ENCODE peak calls at places on chromosomes 13 and 19, in ten cellular contexts. One of them, this sample, is unnamed.
A peak's percentile ranks its signal among the peaks of the same experiment; 100 is the strongest.

GRCh38 chr19:5074830-5075394 is 106.0 kb downstream of the KDM4B start:
- DNase-seq in SJSA1: no peak
- DNase-seq in activated effector memory CD4-positive, alpha-beta T cell treated with anti-CD3 and anti-CD28 coated beads, Interleukin-2, amount 50 U/mL, for 16 hours: no peak
- DNase-seq in uterus: no peak
- DNase-seq in IMR-90: no peak
- DNase-seq in thoracic aorta: no peak
- DNase-seq in head of caudate nucleus: no peak
- DNase-seq in Kasumi-1: no peak
- DNase-seq in T-helper 1 cell: no peak
- DNase-seq in stimulated activated naive CD8-positive, alpha-beta T cell treated with anti-CD3 and anti-CD28 coated beads, Interleukin-15, Interleukin-2, amounts not matched to agents 100 U/mL and 50 U/mL, for 24 hours: no peak
- DNase-seq in this sample: no peak

GRCh38 chr19:52070496-52070895 is 21.9 kb upstream of the ZNF432 start:
- DNase-seq in head of caudate nucleus: no peak
- DNase-seq in uterus: no peak
- DNase-seq in thoracic aorta: no peak
- DNase-seq in activated effector memory CD4-positive, alpha-beta T cell treated with anti-CD3 and anti-CD28 coated beads, Interleukin-2, amount 50 U/mL, for 16 hours: no peak
- DNase-seq in stimulated activated naive CD8-positive, alpha-beta T cell treated with anti-CD3 and anti-CD28 coated beads, Interleukin-15, Interleukin-2, amounts not matched to agents 100 U/mL and 50 U/mL, for 24 hours: no peak
- DNase-seq in IMR-90: peak; percentile 44
- DNase-seq in Kasumi-1: no peak
- DNase-seq in T-helper 1 cell: no peak
- DNase-seq in SJSA1: no peak
- DNase-seq in this sample: no peak

GRCh38 chr13:20719783-20720182 is 16.3 kb downstream of the IL17D start:
- DNase-seq in SJSA1: no peak
- DNase-seq in head of caudate nucleus: no peak
- DNase-seq in Kasumi-1: no peak
- DNase-seq in activated effector memory CD4-positive, alpha-beta T cell treated with anti-CD3 and anti-CD28 coated beads, Interleukin-2, amount 50 U/mL, for 16 hours: no peak
- DNase-seq in uterus: no peak
- DNase-seq in T-helper 1 cell: no peak
- DNase-seq in thoracic aorta: no peak
- DNase-seq in IMR-90: no peak
- DNase-seq in stimulated activated naive CD8-positive, alpha-beta T cell treated with anti-CD3 and anti-CD28 coated beads, Interleukin-15, Interleukin-2, amounts not matched to agents 100 U/mL and 50 U/mL, for 24 hours: no peak
- DNase-seq in this sample: no peak

GRCh38 chr19:34141036-34141435 is 31.3 kb upstream of the LSM14A start:
- DNase-seq in uterus: no peak
- DNase-seq in Kasumi-1: no peak
- DNase-seq in SJSA1: no peak
- DNase-seq in head of caudate nucleus: no peak
- DNase-seq in stimulated activated naive CD8-positive, alpha-beta T cell treated with anti-CD3 and anti-CD28 coated beads, Interleukin-15, Interleukin-2, amounts not matched to agents 100 U/mL and 50 U/mL, for 24 hours: no peak
- DNase-seq in T-helper 1 cell: no peak
- DNase-seq in thoracic aorta: no peak
- DNase-seq in IMR-90: no peak
- DNase-seq in activated effector memory CD4-positive, alpha-beta T cell treated with anti-CD3 and anti-CD28 coated beads, Interleukin-2, amount 50 U/mL, for 16 hours: no peak
- DNase-seq in this sample: no peak

GRCh38 chr13:19171563-19171962 is 10.1 kb downstream of the TUBA3C start:
- DNase-seq in thoracic aorta: no peak
- DNase-seq in uterus: no peak
- DNase-seq in Kasumi-1: no peak
- DNase-seq in stimulated activated naive CD8-positive, alpha-beta T cell treated with anti-CD3 and anti-CD28 coated beads, Interleukin-15, Interleukin-2, amounts not matched to agents 100 U/mL and 50 U/mL, for 24 hours: no peak
- DNase-seq in SJSA1: no peak
- DNase-seq in IMR-90: no peak
- DNase-seq in head of caudate nucleus: no peak
- DNase-seq in activated effector memory CD4-positive, alpha-beta T cell treated with anti-CD3 and anti-CD28 coated beads, Interleukin-2, amount 50 U/mL, for 16 hours: no peak
- DNase-seq in T-helper 1 cell: no peak
- DNase-seq in this sample: no peak

GRCh38 chr13:101327844-101328243 is 88.5 kb downstream of the NALCN start:
- DNase-seq in thoracic aorta: no peak
- DNase-seq in stimulated activated naive CD8-positive, alpha-beta T cell treated with anti-CD3 and anti-CD28 coated beads, Interleukin-15, Interleukin-2, amounts not matched to agents 100 U/mL and 50 U/mL, for 24 hours: no peak
- DNase-seq in uterus: no peak
- DNase-seq in activated effector memory CD4-positive, alpha-beta T cell treated with anti-CD3 and anti-CD28 coated beads, Interleukin-2, amount 50 U/mL, for 16 hours: no peak
- DNase-seq in SJSA1: no peak
- DNase-seq in T-helper 1 cell: no peak
- DNase-seq in head of caudate nucleus: no peak
- DNase-seq in IMR-90: peak; percentile 2
- DNase-seq in Kasumi-1: no peak
- DNase-seq in this sample: no peak

GRCh38 chr19:34556500-34556899 is 74.9 kb downstream of the WTIP start:
- DNase-seq in uterus: no peak
- DNase-seq in head of caudate nucleus: peak; percentile 10
- DNase-seq in thoracic aorta: no peak
- DNase-seq in stimulated activated naive CD8-positive, alpha-beta T cell treated with anti-CD3 and anti-CD28 coated beads, Interleukin-15, Interleukin-2, amounts not matched to agents 100 U/mL and 50 U/mL, for 24 hours: peak; percentile 19
- DNase-seq in IMR-90: no peak
- DNase-seq in T-helper 1 cell: no peak
- DNase-seq in SJSA1: no peak
- DNase-seq in Kasumi-1: no peak
- DNase-seq in activated effector memory CD4-positive, alpha-beta T cell treated with anti-CD3 and anti-CD28 coated beads, Interleukin-2, amount 50 U/mL, for 16 hours: no peak
- DNase-seq in this sample: no peak

GRCh38 chr13:79722885-79723445 is 242.0 kb downstream of the NDFIP2 start:
- DNase-seq in SJSA1: no peak
- DNase-seq in stimulated activated naive CD8-positive, alpha-beta T cell treated with anti-CD3 and anti-CD28 coated beads, Interleukin-15, Interleukin-2, amounts not matched to agents 100 U/mL and 50 U/mL, for 24 hours: no peak
- DNase-seq in uterus: no peak
- DNase-seq in thoracic aorta: no peak
- DNase-seq in IMR-90: no peak
- DNase-seq in head of caudate nucleus: peak; percentile 5
- DNase-seq in T-helper 1 cell: no peak
- DNase-seq in activated effector memory CD4-positive, alpha-beta T cell treated with anti-CD3 and anti-CD28 coated beads, Interleukin-2, amount 50 U/mL, for 16 hours: no peak
- DNase-seq in Kasumi-1: no peak
- DNase-seq in this sample: no peak

GRCh38 chr13:109704771-109705628 is 81.4 kb downstream of the IRS2 start:
- DNase-seq in SJSA1: no peak
- DNase-seq in IMR-90: no peak
- DNase-seq in activated effector memory CD4-positive, alpha-beta T cell treated with anti-CD3 and anti-CD28 coated beads, Interleukin-2, amount 50 U/mL, for 16 hours: no peak
- DNase-seq in thoracic aorta: no peak
- DNase-seq in uterus: no peak
- DNase-seq in Kasumi-1: peak; percentile 91
- DNase-seq in stimulated activated naive CD8-positive, alpha-beta T cell treated with anti-CD3 and anti-CD28 coated beads, Interleukin-15, Interleukin-2, amounts not matched to agents 100 U/mL and 50 U/mL, for 24 hours: no peak
- DNase-seq in head of caudate nucleus: peak; percentile 53
- DNase-seq in T-helper 1 cell: no peak
- DNase-seq in this sample: no peak

GRCh38 chr13:42968906-42969305 is 23.1 kb downstream of the EPSTI1 start:
- DNase-seq in head of caudate nucleus: no peak
- DNase-seq in uterus: no peak
- DNase-seq in stimulated activated naive CD8-positive, alpha-beta T cell treated with anti-CD3 and anti-CD28 coated beads, Interleukin-15, Interleukin-2, amounts not matched to agents 100 U/mL and 50 U/mL, for 24 hours: no peak
- DNase-seq in IMR-90: no peak
- DNase-seq in thoracic aorta: no peak
- DNase-seq in activated effector memory CD4-positive, alpha-beta T cell treated with anti-CD3 and anti-CD28 coated beads, Interleukin-2, amount 50 U/mL, for 16 hours: no peak
- DNase-seq in T-helper 1 cell: no peak
- DNase-seq in Kasumi-1: no peak
- DNase-seq in SJSA1: no peak
- DNase-seq in this sample: no peak

GRCh38 chr19:33133438-33134031 is 1.6 kb downstream of the WDR88 start:
- DNase-seq in activated effector memory CD4-positive, alpha-beta T cell treated with anti-CD3 and anti-CD28 coated beads, Interleukin-2, amount 50 U/mL, for 16 hours: no peak
- DNase-seq in T-helper 1 cell: no peak
- DNase-seq in Kasumi-1: no peak
- DNase-seq in uterus: no peak
- DNase-seq in thoracic aorta: no peak
- DNase-seq in head of caudate nucleus: no peak
- DNase-seq in IMR-90: no peak
- DNase-seq in SJSA1: no peak
- DNase-seq in stimulated activated naive CD8-positive, alpha-beta T cell treated with anti-CD3 and anti-CD28 coated beads, Interleukin-15, Interleukin-2, amounts not matched to agents 100 U/mL and 50 U/mL, for 24 hours: no peak
- DNase-seq in this sample: no peak

GRCh38 chr13:44555207-44555606 is 20.9 kb downstream of the TSC22D1 start:
- DNase-seq in IMR-90: no peak
- DNase-seq in head of caudate nucleus: no peak
- DNase-seq in uterus: no peak
- DNase-seq in thoracic aorta: no peak
- DNase-seq in SJSA1: no peak
- DNase-seq in activated effector memory CD4-positive, alpha-beta T cell treated with anti-CD3 and anti-CD28 coated beads, Interleukin-2, amount 50 U/mL, for 16 hours: no peak
- DNase-seq in Kasumi-1: no peak
- DNase-seq in stimulated activated naive CD8-positive, alpha-beta T cell treated with anti-CD3 and anti-CD28 coated beads, Interleukin-15, Interleukin-2, amounts not matched to agents 100 U/mL and 50 U/mL, for 24 hours: no peak
- DNase-seq in T-helper 1 cell: no peak
- DNase-seq in this sample: no peak

GRCh38 chr19:18762125-18763023 is 28.7 kb downstream of the COMP start:
- DNase-seq in SJSA1: no peak
- DNase-seq in head of caudate nucleus: no peak
- DNase-seq in uterus: peak; percentile 65
- DNase-seq in activated effector memory CD4-positive, alpha-beta T cell treated with anti-CD3 and anti-CD28 coated beads, Interleukin-2, amount 50 U/mL, for 16 hours: no peak
- DNase-seq in thoracic aorta: no peak
- DNase-seq in stimulated activated naive CD8-positive, alpha-beta T cell treated with anti-CD3 and anti-CD28 coated beads, Interleukin-15, Interleukin-2, amounts not matched to agents 100 U/mL and 50 U/mL, for 24 hours: no peak
- DNase-seq in IMR-90: no peak
- DNase-seq in T-helper 1 cell: no peak
- DNase-seq in Kasumi-1: no peak
- DNase-seq in this sample: no peak

GRCh38 chr13:79589605-79590511 is 108.9 kb downstream of the NDFIP2 start:
- DNase-seq in thoracic aorta: no peak
- DNase-seq in stimulated activated naive CD8-positive, alpha-beta T cell treated with anti-CD3 and anti-CD28 coated beads, Interleukin-15, Interleukin-2, amounts not matched to agents 100 U/mL and 50 U/mL, for 24 hours: no peak
- DNase-seq in T-helper 1 cell: no peak
- DNase-seq in IMR-90: no peak
- DNase-seq in uterus: no peak
- DNase-seq in activated effector memory CD4-positive, alpha-beta T cell treated with anti-CD3 and anti-CD28 coated beads, Interleukin-2, amount 50 U/mL, for 16 hours: no peak
- DNase-seq in head of caudate nucleus: no peak
- DNase-seq in Kasumi-1: no peak
- DNase-seq in SJSA1: no peak
- DNase-seq in this sample: no peak

GRCh38 chr19:38815059-38816001 is 2.6 kb upstream of the LGALS4 start:
- DNase-seq in SJSA1: no peak
- DNase-seq in uterus: no peak
- DNase-seq in head of caudate nucleus: no peak
- DNase-seq in Kasumi-1: no peak
- DNase-seq in T-helper 1 cell: no peak
- DNase-seq in IMR-90: no peak
- DNase-seq in stimulated activated naive CD8-positive, alpha-beta T cell treated with anti-CD3 and anti-CD28 coated beads, Interleukin-15, Interleukin-2, amounts not matched to agents 100 U/mL and 50 U/mL, for 24 hours: no peak
- DNase-seq in activated effector memory CD4-positive, alpha-beta T cell treated with anti-CD3 and anti-CD28 coated beads, Interleukin-2, amount 50 U/mL, for 16 hours: no peak
- DNase-seq in thoracic aorta: no peak
- DNase-seq in this sample: no peak

GRCh38 chr19:55597493-55597892 is 1.8 kb downstream of the FIZ1 start:
- DNase-seq in head of caudate nucleus: no peak
- DNase-seq in IMR-90: no peak
- DNase-seq in thoracic aorta: no peak
- DNase-seq in activated effector memory CD4-positive, alpha-beta T cell treated with anti-CD3 and anti-CD28 coated beads, Interleukin-2, amount 50 U/mL, for 16 hours: no peak
- DNase-seq in uterus: peak; percentile 32
- DNase-seq in SJSA1: no peak
- DNase-seq in Kasumi-1: no peak
- DNase-seq in T-helper 1 cell: no peak
- DNase-seq in stimulated activated naive CD8-positive, alpha-beta T cell treated with anti-CD3 and anti-CD28 coated beads, Interleukin-15, Interleukin-2, amounts not matched to agents 100 U/mL and 50 U/mL, for 24 hours: no peak
- DNase-seq in this sample: no peak

GRCh38 chr19:6699935-6700334 is 20.5 kb downstream of the C3 start:
- DNase-seq in T-helper 1 cell: no peak
- DNase-seq in activated effector memory CD4-positive, alpha-beta T cell treated with anti-CD3 and anti-CD28 coated beads, Interleukin-2, amount 50 U/mL, for 16 hours: no peak
- DNase-seq in IMR-90: no peak
- DNase-seq in uterus: no peak
- DNase-seq in Kasumi-1: no peak
- DNase-seq in thoracic aorta: no peak
- DNase-seq in stimulated activated naive CD8-positive, alpha-beta T cell treated with anti-CD3 and anti-CD28 coated beads, Interleukin-15, Interleukin-2, amounts not matched to agents 100 U/mL and 50 U/mL, for 24 hours: no peak
- DNase-seq in SJSA1: no peak
- DNase-seq in head of caudate nucleus: no peak
- DNase-seq in this sample: no peak

GRCh38 chr13:97327521-97328221 is 105.5 kb downstream of the MBNL2 start:
- DNase-seq in Kasumi-1: no peak
- DNase-seq in SJSA1: no peak
- DNase-seq in activated effector memory CD4-positive, alpha-beta T cell treated with anti-CD3 and anti-CD28 coated beads, Interleukin-2, amount 50 U/mL, for 16 hours: no peak
- DNase-seq in IMR-90: peak; percentile 16
- DNase-seq in T-helper 1 cell: no peak
- DNase-seq in stimulated activated naive CD8-positive, alpha-beta T cell treated with anti-CD3 and anti-CD28 coated beads, Interleukin-15, Interleukin-2, amounts not matched to agents 100 U/mL and 50 U/mL, for 24 hours: no peak
- DNase-seq in head of caudate nucleus: no peak
- DNase-seq in thoracic aorta: no peak
- DNase-seq in uterus: no peak
- DNase-seq in this sample: no peak

GRCh38 chr19:28021316-28022185 is 1191.4 kb downstream of the UQCRFS1 start:
- DNase-seq in thoracic aorta: no peak
- DNase-seq in head of caudate nucleus: no peak
- DNase-seq in activated effector memory CD4-positive, alpha-beta T cell treated with anti-CD3 and anti-CD28 coated beads, Interleukin-2, amount 50 U/mL, for 16 hours: no peak
- DNase-seq in stimulated activated naive CD8-positive, alpha-beta T cell treated with anti-CD3 and anti-CD28 coated beads, Interleukin-15, Interleukin-2, amounts not matched to agents 100 U/mL and 50 U/mL, for 24 hours: no peak
- DNase-seq in T-helper 1 cell: no peak
- DNase-seq in IMR-90: no peak
- DNase-seq in Kasumi-1: no peak
- DNase-seq in uterus: no peak
- DNase-seq in SJSA1: no peak
- DNase-seq in this sample: no peak

GRCh38 chr19:45528744-45529453 is 21.6 kb downstream of the VASP start:
- DNase-seq in head of caudate nucleus: peak; percentile 70
- DNase-seq in SJSA1: no peak
- DNase-seq in T-helper 1 cell: no peak
- DNase-seq in thoracic aorta: no peak
- DNase-seq in activated effector memory CD4-positive, alpha-beta T cell treated with anti-CD3 and anti-CD28 coated beads, Interleukin-2, amount 50 U/mL, for 16 hours: no peak
- DNase-seq in uterus: no peak
- DNase-seq in stimulated activated naive CD8-positive, alpha-beta T cell treated with anti-CD3 and anti-CD28 coated beads, Interleukin-15, Interleukin-2, amounts not matched to agents 100 U/mL and 50 U/mL, for 24 hours: peak; percentile 30
- DNase-seq in IMR-90: no peak
- DNase-seq in Kasumi-1: no peak
- DNase-seq in this sample: no peak

GRCh38 chr19:49689133-49690072 is at the start of gene ADM5:
- DNase-seq in head of caudate nucleus: peak; percentile 72
- DNase-seq in Kasumi-1: no peak
- DNase-seq in uterus: no peak
- DNase-seq in thoracic aorta: no peak
- DNase-seq in T-helper 1 cell: no peak
- DNase-seq in IMR-90: no peak
- DNase-seq in activated effector memory CD4-positive, alpha-beta T cell treated with anti-CD3 and anti-CD28 coated beads, Interleukin-2, amount 50 U/mL, for 16 hours: peak; percentile 77
- DNase-seq in SJSA1: no peak
- DNase-seq in stimulated activated naive CD8-positive, alpha-beta T cell treated with anti-CD3 and anti-CD28 coated beads, Interleukin-15, Interleukin-2, amounts not matched to agents 100 U/mL and 50 U/mL, for 24 hours: peak; percentile 64
- DNase-seq in this sample: no peak